ENCODE peak calls at places on chromosomes 16 and 17, in six cellular contexts. M, Z, S, P, E and Q are unnamed samples.

GRCh38 chr16:28623172-28623711 is 13.4 kb upstream of the SULT1A1 start:
- DNase-seq in M (no peak), Z (peak; percentile 89), S (peak; percentile 37), P (no peak), E (peak; percentile 45), Q (no peak)

GRCh38 chr17:78589031-78589675 is 12.0 kb upstream of the DNAH17 start:
- DNase-seq in M (no peak), Z (no peak), S (no peak), P (no peak), E (no peak), Q (no peak)

GRCh38 chr17:7837375-7838290 is 3.6 kb downstream of the KDM6B start:
- DNase-seq in M (peak; percentile 40), Z (no peak), S (no peak), P (no peak), E (peak; percentile 30), Q (peak; percentile 23)

GRCh38 chr16:70160821-70161220 is 12.8 kb upstream of the CLEC18C start:
- DNase-seq in M (no peak), Z (no peak), S (no peak), P (no peak), E (no peak), Q (no peak)

GRCh38 chr16:27085182-27085581 is 18.5 kb downstream of the C16orf82 start:
- DNase-seq in M (no peak), Z (no peak), S (no peak), P (no peak), E (no peak), Q (no peak)

GRCh38 chr16:27236635-27237228 is 31.8 kb downstream of the NSMCE1 start:
- DNase-seq in M (no peak), Z (no peak), S (no peak), P (no peak), E (no peak), Q (no peak)

GRCh38 chr17:53749178-53749577 is 73.5 kb upstream of the KIF2B start:
- DNase-seq in M (peak; percentile 48), Z (no peak), S (no peak), P (no peak), E (peak; percentile 81), Q (peak; percentile 81)

GRCh38 chr16:87542531-87543102 is 49.8 kb upstream of the ZCCHC14 start:
- DNase-seq in M (no peak), Z (peak; percentile 13), S (no peak), P (no peak), E (no peak), Q (no peak)

GRCh38 chr17:35345926-35346771 is 27.3 kb downstream of the SLFN11 start:
- DNase-seq in M (peak; percentile 26), Z (peak; percentile 3), S (no peak), P (no peak), E (peak; percentile 30), Q (peak; percentile 60)

GRCh38 chr16:67447508-67448076 is 16.7 kb downstream of the HSD11B2 start:
- DNase-seq in M (no peak), Z (peak; percentile 30), S (peak; percentile 18), P (peak; percentile 67), E (peak; percentile 72), Q (no peak)

GRCh38 chr17:50638851-50639767 is 4.4 kb downstream of the ABCC3 start:
- DNase-seq in M (peak; percentile 99), Z (peak; percentile 96), S (no peak), P (no peak), E (peak; percentile 99), Q (peak; percentile 98)

GRCh38 chr17:18197535-18198194 is 14.0 kb downstream of the ALKBH5 start:
- DNase-seq in M (no peak), Z (no peak), S (no peak), P (no peak), E (no peak), Q (no peak)